ENCODE peak calls at places on chromosomes 7 and 10, in six cellular contexts. A, P, J, V, U and D are unnamed samples.

GRCh38 chr10:96585726-96586418 is 940 bp downstream of the TM9SF3 start:
- DNase-seq in A (no peak), P (peak; percentile 50), J (no peak), V (no peak), U (peak; percentile 61), D (no peak)

GRCh38 chr10:8738987-8739386 is 684.5 kb downstream of the GATA3 start:
- DNase-seq in A (no peak), P (no peak), J (no peak), V (no peak), U (no peak), D (no peak)

GRCh38 chr10:126924915-126925300 is 19.7 kb downstream of the DOCK1 start:
- DNase-seq in A (no peak), P (no peak), J (no peak), V (no peak), U (no peak), D (no peak)

GRCh38 chr7:101121996-101122932 is 4.6 kb upstream of the SERPINE1 start:
- DNase-seq in A (peak; percentile 91), P (no peak), J (no peak), V (peak; percentile 69), U (peak; percentile 90), D (peak; percentile 93)

GRCh38 chr10:96395931-96396877 is 37.4 kb upstream of the OPALIN start:
- DNase-seq in A (peak; percentile 60), P (peak; percentile 68), J (no peak), V (peak; percentile 63), U (peak; percentile 87), D (no peak)

GRCh38 chr10:102449321-102450123 is 1.8 kb downstream of the C10orf95 start:
- DNase-seq in A (peak; percentile 74), P (peak; percentile 91), J (peak; percentile 28), V (peak; percentile 55), U (peak; percentile 91), D (no peak)

GRCh38 chr7:30789334-30789711 is 18.1 kb downstream of the MINDY4 start:
- DNase-seq in A (no peak), P (no peak), J (no peak), V (no peak), U (no peak), D (no peak)

GRCh38 chr10:88851706-88852105 is at the start of gene ANKRD22:
- DNase-seq in A (no peak), P (no peak), J (no peak), V (no peak), U (peak; percentile 84), D (no peak)

GRCh38 chr10:60433684-60434083 is 44.0 kb upstream of the ANK3 start:
- DNase-seq in A (no peak), P (no peak), J (no peak), V (no peak), U (no peak), D (no peak)

GRCh38 chr10:119268871-119269506 is 61.6 kb downstream of the GRK5 start:
- DNase-seq in A (no peak), P (no peak), J (no peak), V (no peak), U (no peak), D (no peak)

GRCh38 chr7:25124485-25125136 is 449 bp downstream of the CYCS start:
- DNase-seq in A (no peak), P (peak; percentile 37), J (no peak), V (peak; percentile 9), U (no peak), D (no peak)

GRCh38 chr7:132655071-132655761 is 78.9 kb upstream of the PLXNA4 start:
- DNase-seq in A (no peak), P (no peak), J (no peak), V (peak; percentile 31), U (peak; percentile 13), D (no peak)

GRCh38 chr10:77163670-77164348 is 473.8 kb downstream of the KCNMA1 start:
- DNase-seq in A (peak; percentile 33), P (no peak), J (no peak), V (peak; percentile 36), U (peak; percentile 88), D (peak; percentile 71)

GRCh38 chr10:47419421-47419820 is 35.3 kb upstream of the ZNF488 start:
- DNase-seq in A (no peak), P (no peak), J (no peak), V (no peak), U (no peak), D (no peak)

GRCh38 chr10:126199221-126199998 is 188.9 kb downstream of the ADAM12 start:
- DNase-seq in A (no peak), P (no peak), J (no peak), V (no peak), U (peak; percentile 58), D (no peak)

GRCh38 chr10:1152386-1153252 is 96.4 kb downstream of the WDR37 start:
- DNase-seq in A (no peak), P (no peak), J (no peak), V (no peak), U (no peak), D (no peak)

GRCh38 chr7:85479918-85480658 is 293.2 kb upstream of the SEMA3D start:
- DNase-seq in A (no peak), P (no peak), J (no peak), V (no peak), U (no peak), D (no peak)

GRCh38 chr7:149202831-149203231 is 7.5 kb downstream of the ZNF282 start:
- DNase-seq in A (no peak), P (no peak), J (no peak), V (no peak), U (peak; percentile 52), D (no peak)

GRCh38 chr7:42790196-42790595 is 121.7 kb downstream of the C7orf25 start:
- DNase-seq in A (no peak), P (no peak), J (no peak), V (no peak), U (no peak), D (no peak)

GRCh38 chr7:46071076-46071475 is 150.0 kb upstream of the IGFBP3 start:
- DNase-seq in A (no peak), P (no peak), J (no peak), V (no peak), U (no peak), D (no peak)

GRCh38 chr10:79066460-79067240 is 2.1 kb upstream of the ZMIZ1 start:
- DNase-seq in A (no peak), P (no peak), J (no peak), V (peak; percentile 54), U (peak; percentile 73), D (no peak)
- TF ChIP-seq CTCF in A (no peak), P (peak; percentile 50), J (no peak), V (no peak), U (peak; percentile 47), D (no peak)

DNA sequence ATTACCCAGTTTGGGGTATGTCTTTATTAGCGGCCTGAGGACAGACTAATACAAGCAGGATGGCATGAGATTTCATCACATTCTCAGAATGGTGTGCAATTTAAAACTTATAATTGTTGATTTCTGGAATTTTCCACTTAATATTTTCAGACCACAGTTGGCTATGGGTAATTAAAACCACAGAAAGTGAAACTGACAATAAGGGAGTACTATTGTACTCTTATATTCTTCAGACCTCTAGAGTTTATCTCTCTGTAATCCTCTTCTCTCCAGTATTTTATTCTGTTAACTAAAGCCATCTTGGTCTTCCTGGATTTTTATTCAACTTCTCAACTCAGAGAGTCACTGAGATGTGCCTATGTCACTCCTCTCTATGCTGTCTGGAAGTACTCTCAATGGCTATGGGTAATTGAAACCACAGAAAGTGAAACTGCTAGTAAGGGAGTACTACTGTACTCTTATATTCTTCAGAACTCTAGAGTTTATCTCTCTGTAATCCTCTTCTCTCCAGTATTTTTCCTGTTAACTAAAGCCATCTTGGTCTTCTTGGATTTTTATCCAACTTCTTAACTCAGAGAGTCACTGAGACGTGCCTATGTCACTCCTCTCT is 118.3 kb downstream of the PPP1R17 start:
- DNase-seq in A (no peak), P (no peak), J (no peak), V (no peak), U (no peak), D (no peak)
- H3K4me3 ChIP-seq in A (no peak overlapping the region), P (no peak overlapping the region), J (no peak overlapping the region), V (no peak overlapping the region), U (no peak overlapping the region), D (no peak overlapping the region)

GRCh38 chr10:121466424-121466823 is 131.8 kb downstream of the FGFR2 start:
- DNase-seq in A (no peak), P (no peak), J (no peak), V (no peak), U (no peak), D (no peak)
- H3K9me3 ChIP-seq in A (no peaks in the 10 kb centered on the region), P (no peaks in the 10 kb centered on the region), J (no peaks in the 10 kb centered on the region), V (no peaks in the 10 kb centered on the region), U (no peaks in the 10 kb centered on the region), D (no peaks in the 10 kb centered on the region)

DNA sequence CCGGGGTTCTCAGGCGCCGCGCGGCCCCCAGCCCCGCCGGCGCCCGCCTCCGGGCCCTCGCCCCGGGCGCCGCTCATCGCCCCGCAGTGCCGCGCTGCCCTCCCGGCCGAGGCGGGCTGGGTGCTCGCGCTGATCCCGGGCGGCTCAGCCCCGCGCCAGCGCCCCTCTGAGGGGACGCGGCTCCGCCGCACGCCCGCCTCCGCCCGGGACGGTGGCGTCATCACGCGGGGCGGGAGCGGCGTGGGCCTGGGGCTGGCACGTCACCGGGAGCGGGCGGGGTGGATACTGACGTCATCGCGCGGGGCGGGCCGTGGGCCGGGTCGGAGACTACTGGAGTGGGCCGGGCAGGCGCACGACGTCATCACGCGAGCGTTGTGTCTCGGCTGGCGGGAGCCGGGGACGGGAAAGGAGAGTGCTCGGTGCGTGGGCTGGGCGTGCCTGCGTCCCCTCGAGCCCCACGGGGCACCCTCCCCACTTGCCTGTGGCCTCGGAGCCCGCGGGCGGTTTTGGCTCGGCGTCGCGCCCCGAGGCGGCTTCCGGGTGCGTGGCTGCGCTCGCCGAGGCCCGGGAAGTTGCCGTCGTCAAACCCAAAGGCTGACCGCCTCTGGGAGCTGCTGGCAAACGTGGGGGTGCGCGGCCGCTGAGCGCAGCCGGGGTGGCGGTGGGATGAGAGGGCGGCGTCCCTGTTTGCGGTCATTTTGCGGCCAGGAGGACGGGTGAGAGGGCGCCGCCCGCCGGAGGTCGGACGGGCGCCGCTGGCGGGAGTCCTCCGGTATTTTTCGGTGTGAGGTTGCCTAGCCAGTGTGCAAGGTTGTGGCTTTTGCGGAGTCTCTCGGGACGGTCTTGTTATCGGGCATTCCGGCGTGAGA is at the start of gene ESYT2:
- DNase-seq in A (peak; percentile 99), P (peak; percentile 96), J (peak; percentile 83), V (peak; percentile 98), U (peak; percentile 99), D (peak; percentile 94)
- TF ChIP-seq CTCF in A (peak; percentile 23), P (peak; percentile 43), J (no peak), V (no peak), U (peak; percentile 27), D (peak; percentile 9)

DNA sequence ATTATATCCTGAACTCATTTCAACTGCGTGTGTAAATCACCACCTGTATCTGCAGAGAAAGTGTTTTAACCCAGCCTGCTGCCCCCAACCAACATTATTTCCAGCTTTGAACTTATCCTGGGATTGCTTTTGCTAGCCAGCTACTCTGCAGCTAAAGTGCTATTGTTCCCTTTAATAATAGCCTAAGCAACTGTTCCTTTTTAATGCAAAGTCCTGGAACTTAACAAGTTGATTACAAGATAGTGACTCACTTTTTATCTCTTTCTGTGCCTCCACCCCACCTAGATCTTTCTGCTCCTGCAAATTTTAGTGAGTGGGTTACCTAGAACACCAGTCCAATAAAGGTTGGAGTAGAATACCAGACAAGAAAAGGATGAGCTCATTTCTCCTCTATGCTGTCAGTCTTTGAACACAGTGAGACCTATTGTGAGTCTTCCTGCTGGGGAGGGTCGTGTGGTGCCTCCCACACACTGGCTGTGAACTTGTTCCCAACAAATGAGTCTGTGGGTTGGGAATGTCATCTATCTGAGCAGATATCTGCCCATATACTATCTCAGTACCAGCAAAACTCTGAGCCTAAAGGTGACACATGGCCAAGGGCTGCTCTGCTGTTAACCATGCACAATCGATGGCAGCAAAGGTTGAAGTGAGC is 137.7 kb downstream of the FAM204A start:
- DNase-seq in A (no peak), P (no peak), J (no peak), V (no peak), U (no peak), D (no peak)
- H3K4me3 ChIP-seq in A (no peak overlapping the region), P (no peak overlapping the region), J (no peak overlapping the region), V (no peak overlapping the region), U (no peak overlapping the region), D (no peak overlapping the region)